ENCODE peak calls at places on chromosomes 6 and 20, in four cellular contexts. U is psoas muscle, M is B cell, A is epithelial cell of esophagus. G is an unnamed sample.

GRCh38 chr20:61925555-61926252 is 140.0 kb downstream of the TAF4 start:
- DNase-seq in A (peak), U (peak), M (no peak), G (peak)

GRCh38 chr20:14193885-14194284 is 143.5 kb downstream of the FLRT3 start:
- DNase-seq in M (no peak), A (peak), U (no peak), G (no peak)

GRCh38 chr20:57133926-57134650 is 132.4 kb downstream of the BMP7 start:
- DNase-seq in A (no peak), M (no peak), U (no peak), G (no peak)

GRCh38 chr6:135258970-135259369 is 77.9 kb downstream of the MYB start:
- DNase-seq in A (peak), U (no peak), M (no peak), G (no peak)

GRCh38 chr6:147970970-147971369 is 371.7 kb upstream of the SASH1 start:
- DNase-seq in U (no peak), A (peak), M (no peak), G (no peak)

GRCh38 chr6:113825776-113826175 is 31.4 kb upstream of the MARCKS start:
- DNase-seq in M (no peak), U (peak), A (no peak), G (no peak)

GRCh38 chr6:66145867-66146266 is 438.8 kb upstream of the EYS start:
- DNase-seq in U (no peak), A (no peak), M (no peak), G (no peak)

GRCh38 chr6:7541175-7542064 is at the start of gene DSP:
- DNase-seq in A (peak), M (no peak), U (peak), G (no peak)

GRCh38 chr20:17077030-17077429 is 149.8 kb upstream of the PCSK2 start:
- DNase-seq in U (no peak), M (no peak), A (no peak), G (no peak)

GRCh38 chr6:22656696-22657340 is 87.5 kb downstream of the HDGFL1 start:
- DNase-seq in M (no peak), U (no peak), A (no peak), G (no peak)

GRCh38 chr6:1761472-1761871 is 151.8 kb downstream of the FOXC1 start:
- DNase-seq in M (no peak), A (peak), U (no peak), G (no peak)

GRCh38 chr6:97630592-97630991 is 347.6 kb upstream of the MMS22L start:
- DNase-seq in M (no peak), U (no peak), A (peak), G (no peak)

GRCh38 chr6:30107756-30108155 is 5.1 kb downstream of the TRIM31 start:
- DNase-seq in U (no peak), M (no peak), A (peak), G (no peak)

GRCh38 chr6:119090256-119090655 is 11.8 kb upstream of the FAM184A start:
- DNase-seq in U (no peak), M (no peak), A (peak), G (no peak)

GRCh38 chr20:38997622-38998021 is 35.5 kb downstream of the DHX35 start:
- DNase-seq in M (no peak), U (no peak), A (no peak), G (no peak)

GRCh38 chr20:12570371-12570770 is 438.4 kb upstream of the SPTLC3 start:
- DNase-seq in A (peak), M (no peak), U (no peak), G (no peak)

GRCh38 chr20:6122111-6122872 is 538 bp downstream of the FERMT1 start:
- DNase-seq in M (no peak), U (no peak), A (peak), G (no peak)

GRCh38 chr6:136468711-136469110 is 81.5 kb downstream of the MAP7 start:
- DNase-seq in U (no peak), M (no peak), A (no peak), G (no peak)

GRCh38 chr6:47132724-47133123 is 90.6 kb upstream of the ADGRF1 start:
- DNase-seq in U (no peak), M (no peak), A (no peak), G (no peak)

GRCh38 chr6:7998103-7998725 is 66.0 kb downstream of the BLOC1S5 start:
- DNase-seq in M (peak), U (no peak), A (peak), G (no peak)

GRCh38 chr6:139613496-139613895 is 239.0 kb upstream of the CITED2 start:
- DNase-seq in U (no peak), M (no peak), A (no peak), G (no peak)

GRCh38 chr20:53599910-53600632 is 6.4 kb upstream of the ZNF217 start:
- DNase-seq in U (no peak), M (no peak), A (no peak), G (no peak)

GRCh38 chr20:10218536-10219451 is at the start of gene SNAP25:
- DNase-seq in U (no peak), M (peak), A (peak), G (peak)

GRCh38 chr20:45970646-45971424 is 1.2 kb downstream of the ZNF335 start:
- DNase-seq in A (peak), U (no peak), M (no peak), G (no peak)

GRCh38 chr6:82862543-82862942 is 203.1 kb downstream of the UBE3D start:
- DNase-seq in U (no peak), A (no peak), M (no peak), G (no peak)

GRCh38 chr6:8535505-8535904 is 100.2 kb upstream of the SLC35B3 start:
- DNase-seq in A (peak), M (no peak), U (no peak), G (no peak)

GRCh38 chr6:159061805-159062563 is 17.2 kb upstream of the TAGAP start:
- DNase-seq in A (no peak), U (no peak), M (peak), G (peak)

GRCh38 chr20:63097336-63097831 is 90.6 kb upstream of the BHLHE23 start:
- DNase-seq in A (no peak), M (no peak), U (peak), G (peak)

GRCh38 chr20:48788486-48789072 is 39.2 kb downstream of the PREX1 start:
- DNase-seq in U (no peak), M (peak), A (no peak), G (peak)

GRCh38 chr6:170185175-170185970 is 105.5 kb downstream of the DLL1 start:
- DNase-seq in M (no peak), U (no peak), A (no peak), G (no peak)

GRCh38 chr20:25257130-25257529 is 9.2 kb downstream of the PYGB start:
- DNase-seq in A (no peak), U (peak), M (no peak), G (no peak)

GRCh38 chr20:20034486-20034885 is 17.3 kb downstream of the NAA20 start:
- DNase-seq in M (no peak), U (no peak), A (no peak), G (no peak)

GRCh38 chr20:20489623-20490341 is 121.9 kb downstream of the INSM1 start:
- DNase-seq in M (no peak), U (no peak), A (no peak), G (no peak)

GRCh38 chr6:109299695-109300564 is 82.3 kb downstream of the CD164 start:
- DNase-seq in U (peak), A (no peak), M (no peak), G (no peak)
- TF ChIP-seq CTCF in U (no peak), A (no peak), M (no peak), G (no peak)

GRCh38 chr6:166330612-166331011 is 11.7 kb downstream of the SFT2D1 start:
- DNase-seq in U (peak), M (no peak), A (peak), G (no peak)
- TF ChIP-seq CTCF in U (no peak), M (no peak), A (no peak), G (no peak)

GRCh38 chr6:155687645-155688044 is 232.0 kb upstream of the NOX3 start:
- DNase-seq in A (no peak), M (no peak), U (no peak), G (no peak)
- TF ChIP-seq CTCF in A (no peak), M (no peak), U (no peak), G (no peak)

GRCh38 chr6:157538163-157538562 is 157.2 kb downstream of the ZDHHC14 start:
- DNase-seq in A (no peak), M (peak), U (no peak), G (no peak)
- TF ChIP-seq CTCF in A (no peak), M (no peak), U (no peak), G (no peak)

GRCh38 chr6:70370496-70370895 is 42.8 kb upstream of the FAM135A start:
- DNase-seq in M (no peak), U (no peak), A (no peak), G (no peak)

GRCh38 chr6:70375882-70376281 is 37.4 kb upstream of the FAM135A start:
- DNase-seq in M (no peak), A (peak), U (no peak), G (no peak)

GRCh38 chr6:70369332-70369950 is 43.9 kb upstream of the FAM135A start:
- DNase-seq in M (peak), U (peak), A (peak), G (peak)

GRCh38 chr6:70375166-70375565 is 38.1 kb upstream of the FAM135A start:
- DNase-seq in A (peak), M (no peak), U (no peak), G (no peak)

DNA sequence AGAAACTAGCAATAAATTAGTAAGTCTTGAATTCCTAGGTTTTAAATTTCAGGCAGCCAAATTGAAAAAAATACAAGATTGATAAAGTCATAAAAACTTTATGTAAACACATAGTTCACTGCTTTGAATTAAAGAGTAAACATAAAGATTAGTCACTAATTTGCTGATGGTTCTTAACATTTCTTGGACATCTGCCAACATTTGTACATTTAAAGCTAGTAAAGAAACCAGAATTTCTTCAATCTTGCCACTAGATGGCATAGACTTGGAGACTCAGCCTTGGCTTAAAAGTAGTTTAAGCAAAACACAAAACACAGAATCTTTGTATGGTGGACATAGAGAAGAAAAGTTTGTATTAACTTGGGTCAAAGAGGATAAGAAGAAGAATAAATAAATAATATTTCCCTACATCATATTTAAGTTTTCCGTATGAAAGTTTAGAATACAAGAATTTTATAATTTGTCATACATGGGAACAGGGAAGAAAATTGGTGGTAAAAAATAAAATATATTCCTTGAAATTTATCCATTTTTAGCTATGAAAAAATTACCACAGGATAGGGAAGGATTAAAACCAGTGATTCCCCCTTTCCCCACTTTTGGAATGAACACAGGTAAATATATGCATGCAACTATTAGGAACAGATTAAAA is 41.7 kb upstream of the FAM135A start:
- DNase-seq in M (no peak), A (peak), U (no peak), G (no peak)
- TF ChIP-seq CTCF in M (peak), A (peak), U (peak), G (peak)

GRCh38 chr6:37840940-37841300 is 21.4 kb downstream of the ZFAND3 start:
- DNase-seq in M (no peak), A (no peak), U (no peak), G (no peak)
- TF ChIP-seq CTCF in M (no peak), A (no peak), U (no peak), G (no peak)

GRCh38 chr20:34755367-34755766 is 51.2 kb downstream of the TP53INP2 start:
- DNase-seq in M (no peak), U (no peak), A (no peak), G (no peak)

GRCh38 chr20:34750484-34750883 is 46.3 kb downstream of the TP53INP2 start:
- DNase-seq in U (no peak), A (no peak), M (no peak), G (no peak)

GRCh38 chr20:34751453-34751852 is 47.3 kb downstream of the TP53INP2 start:
- DNase-seq in U (no peak), A (no peak), M (no peak), G (no peak)

GRCh38 chr20:34754611-34755010 is 50.5 kb downstream of the TP53INP2 start:
- DNase-seq in A (no peak), M (no peak), U (no peak), G (no peak)

DNA sequence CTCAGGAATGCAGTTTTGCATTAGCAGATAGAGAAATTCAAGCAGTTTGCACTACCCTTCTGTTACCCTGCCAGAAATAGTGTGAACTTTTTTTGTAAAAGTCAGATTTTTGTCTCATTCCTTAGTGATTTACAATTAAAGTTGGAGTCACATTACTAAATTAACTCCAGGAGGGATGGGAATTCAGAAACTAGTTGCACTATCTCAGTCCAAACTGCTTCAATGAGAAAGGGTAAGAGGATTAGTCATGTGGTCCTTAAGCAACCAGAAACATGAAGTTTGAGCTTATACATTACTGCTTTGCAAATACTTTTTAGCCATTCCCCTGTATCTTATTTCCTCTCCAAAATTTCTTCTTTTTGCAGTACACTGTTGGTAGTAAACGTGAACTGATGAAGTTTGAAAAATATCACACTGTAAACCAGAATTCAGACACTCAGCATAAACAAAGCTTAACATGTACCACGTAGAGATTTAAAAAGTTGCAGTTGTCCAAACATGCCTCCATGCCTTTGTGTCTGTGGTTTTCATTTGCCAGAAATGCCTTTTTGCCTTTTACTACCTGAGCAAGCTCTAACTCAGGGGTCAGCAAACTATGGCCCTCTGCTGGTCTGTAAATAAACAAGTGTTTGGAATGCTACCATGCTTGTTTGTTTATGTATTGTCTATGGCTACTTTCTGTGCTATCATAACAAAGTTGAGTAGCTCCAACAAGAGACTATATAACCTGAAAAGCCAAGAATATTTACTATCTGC is 49.7 kb downstream of the TP53INP2 start:
- DNase-seq in U (no peak), A (peak), M (no peak), G (no peak)
- TF ChIP-seq CTCF in U (no peak), A (peak), M (no peak), G (no peak)

GRCh38 chr6:33053230-33053629 is 20.2 kb downstream of the HLA-DPA1 start:
- DNase-seq in U (no peak), M (no peak), A (no peak), G (no peak)

GRCh38 chr6:33050013-33050800 is 23.2 kb downstream of the HLA-DPA1 start:
- DNase-seq in M (no peak), A (no peak), U (no peak), G (no peak)

GRCh38 chr6:33052627-33053026 is 20.8 kb downstream of the HLA-DPA1 start:
- DNase-seq in A (no peak), U (no peak), M (no peak), G (no peak)

DNA sequence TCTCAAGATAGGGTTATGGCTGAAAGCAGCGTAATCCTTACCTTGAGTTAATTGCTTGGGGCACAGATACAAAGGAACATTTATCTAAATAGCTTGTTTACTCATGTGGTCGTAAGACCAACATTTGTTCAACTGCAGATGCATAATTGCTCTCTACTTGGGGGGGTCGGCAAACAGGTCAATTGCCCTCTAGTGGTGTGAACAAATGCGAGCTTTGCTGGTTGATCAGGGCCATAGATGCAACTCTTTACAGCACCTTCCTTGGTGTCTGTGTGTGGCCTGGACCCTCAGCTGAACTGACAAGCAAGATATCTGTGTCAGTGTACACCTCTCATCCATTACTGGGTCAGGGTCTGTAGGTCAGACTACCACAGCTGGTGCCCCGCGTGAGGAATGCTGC is 24.1 kb downstream of the HLA-DPA1 start:
- DNase-seq in U (no peak), A (no peak), M (no peak), G (no peak)
- TF ChIP-seq CTCF in U (no peak), A (no peak), M (no peak), G (no peak)

GRCh38 chr6:142698751-142699150 is 246.2 kb downstream of the HIVEP2 start:
- DNase-seq in A (peak), U (no peak), M (no peak), G (no peak)
- TF ChIP-seq CTCF in A (peak), U (no peak), M (no peak), G (no peak)

DNA sequence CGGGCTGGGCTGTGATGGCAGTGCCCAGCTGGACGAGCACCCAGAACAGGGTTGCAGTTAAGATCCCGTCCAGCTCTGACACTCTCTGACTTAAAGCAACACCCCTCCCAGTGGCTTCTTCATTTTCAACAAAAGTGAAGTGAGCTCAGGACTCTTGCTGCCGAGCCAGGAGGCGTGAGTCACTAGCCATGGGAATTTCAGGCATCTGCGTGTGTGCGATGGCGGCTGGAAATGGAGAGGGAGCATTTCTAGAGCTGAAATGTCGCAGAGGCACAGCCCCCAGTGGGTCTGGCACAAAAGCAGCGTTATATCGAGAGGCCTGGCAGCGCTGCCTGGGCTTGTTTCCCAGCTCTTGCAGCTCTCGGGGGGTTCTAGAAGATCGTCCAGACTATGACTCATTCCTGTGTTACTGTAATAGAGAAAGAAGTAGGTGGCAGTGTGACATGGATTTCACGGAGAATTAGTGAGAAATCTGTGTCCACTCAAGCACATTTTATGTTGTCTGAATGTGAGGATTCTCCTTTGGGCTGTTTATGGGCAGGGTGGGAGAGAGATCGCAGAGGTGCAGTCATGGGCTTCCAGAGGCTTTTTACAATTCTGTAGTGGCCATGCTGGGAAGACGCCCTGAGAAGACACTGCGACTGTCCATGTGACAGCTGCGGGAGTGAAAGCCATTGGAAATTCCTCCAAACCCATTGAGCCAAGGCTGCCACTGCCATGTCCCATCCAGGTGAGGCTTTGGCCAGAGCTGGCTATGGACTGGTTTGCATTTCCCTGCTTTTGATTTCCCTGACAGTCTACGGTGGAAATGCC is 216.7 kb upstream of the ECI2 start:
- DNase-seq in U (peak), A (peak), M (no peak), G (no peak)
- TF ChIP-seq CTCF in U (no peak), A (no peak), M (no peak), G (no peak)

G was measured in CD14-positive monocyte.